ENCODE peak calls at places on chromosomes 16 and 17, in five cellular contexts. One of them, this sample, is unnamed.
A peak's percentile ranks its signal among the peaks of the same experiment; 100 is the strongest.

GRCh38 chr17:5355416-5356129 is 63.9 kb downstream of the NUP88 start:
- DNase-seq in GM12864: no peak
- DNase-seq in foreskin fibroblast: peak; percentile 33
- DNase-seq in tibial nerve: no peak
- DNase-seq in AG04450: no peak
- DNase-seq in this sample: no peak

GRCh38 chr17:76195281-76196096 is 44.8 kb downstream of the RNF157 start:
- DNase-seq in GM12864: no peak
- DNase-seq in AG04450: no peak
- DNase-seq in tibial nerve: no peak
- DNase-seq in foreskin fibroblast: no peak
- DNase-seq in this sample: no peak

GRCh38 chr17:28142355-28142754 is 99.9 kb downstream of the NLK start:
- DNase-seq in GM12864: no peak
- DNase-seq in AG04450: no peak
- DNase-seq in foreskin fibroblast: no peak
- DNase-seq in tibial nerve: no peak
- DNase-seq in this sample: no peak

GRCh38 chr17:8709006-8709405 is 35.6 kb downstream of the CCDC42 start:
- DNase-seq in AG04450: no peak
- DNase-seq in GM12864: no peak
- DNase-seq in tibial nerve: no peak
- DNase-seq in foreskin fibroblast: no peak
- DNase-seq in this sample: no peak

GRCh38 chr16:77376358-77376757 is 58.5 kb downstream of the ADAMTS18 start:
- DNase-seq in tibial nerve: no peak
- DNase-seq in GM12864: no peak
- DNase-seq in foreskin fibroblast: no peak
- DNase-seq in AG04450: no peak
- DNase-seq in this sample: no peak

GRCh38 chr17:82565551-82565950 is 46.0 kb downstream of the FOXK2 start:
- DNase-seq in foreskin fibroblast: no peak
- DNase-seq in GM12864: no peak
- DNase-seq in AG04450: no peak
- DNase-seq in tibial nerve: no peak
- DNase-seq in this sample: no peak

GRCh38 chr16:58866935-58867334 is 132.8 kb upstream of the GOT2 start:
- DNase-seq in AG04450: no peak
- DNase-seq in tibial nerve: no peak
- DNase-seq in foreskin fibroblast: no peak
- DNase-seq in GM12864: no peak
- DNase-seq in this sample: no peak

GRCh38 chr17:17028878-17029535 is 13.2 kb upstream of the MPRIP start:
- DNase-seq in foreskin fibroblast: no peak
- DNase-seq in AG04450: no peak
- DNase-seq in GM12864: no peak
- DNase-seq in tibial nerve: no peak
- DNase-seq in this sample: no peak

GRCh38 chr17:7716299-7716886 is 1.2 kb upstream of the DNAH2 start:
- DNase-seq in AG04450: no peak
- DNase-seq in foreskin fibroblast: no peak
- DNase-seq in tibial nerve: no peak
- DNase-seq in GM12864: no peak
- DNase-seq in this sample: no peak

GRCh38 chr16:56332464-56333079 is 92.8 kb downstream of the AMFR start:
- DNase-seq in AG04450: no peak
- DNase-seq in tibial nerve: peak; percentile 61
- DNase-seq in GM12864: no peak
- DNase-seq in foreskin fibroblast: peak; percentile 85
- DNase-seq in this sample: no peak

GRCh38 chr17:15479697-15480096 is 12.3 kb upstream of the CDRT4 start:
- DNase-seq in GM12864: no peak
- DNase-seq in AG04450: no peak
- DNase-seq in tibial nerve: no peak
- DNase-seq in foreskin fibroblast: peak; percentile 69
- DNase-seq in this sample: no peak
- TF ChIP-seq CTCF in GM12864: no peak
- TF ChIP-seq CTCF in AG04450: no peak
- TF ChIP-seq CTCF in tibial nerve: no peak
- TF ChIP-seq CTCF in foreskin fibroblast: no peak
- TF ChIP-seq CTCF in this sample: no peak

GRCh38 chr16:11871193-11871592 is 19.9 kb upstream of the RSL1D1 start:
- DNase-seq in GM12864: no peak
- DNase-seq in foreskin fibroblast: peak; percentile 50
- DNase-seq in AG04450: no peak
- DNase-seq in tibial nerve: no peak
- DNase-seq in this sample: no peak
- TF ChIP-seq CTCF in GM12864: no peak
- TF ChIP-seq CTCF in foreskin fibroblast: peak; percentile 18
- TF ChIP-seq CTCF in AG04450: peak; percentile 23
- TF ChIP-seq CTCF in tibial nerve: no peak
- TF ChIP-seq CTCF in this sample: no peak

GRCh38 chr17:67138392-67138791 is 94.0 kb downstream of the CACNG1 start:
- DNase-seq in AG04450: no peak
- DNase-seq in tibial nerve: no peak
- DNase-seq in GM12864: no peak
- DNase-seq in foreskin fibroblast: no peak
- DNase-seq in this sample: no peak

GRCh38 chr17:67139289-67139688 is 94.9 kb downstream of the CACNG1 start:
- DNase-seq in GM12864: no peak
- DNase-seq in foreskin fibroblast: peak; percentile 14
- DNase-seq in AG04450: no peak
- DNase-seq in tibial nerve: no peak
- DNase-seq in this sample: no peak

GRCh38 chr17:67137860-67138259 is 93.5 kb downstream of the CACNG1 start:
- DNase-seq in AG04450: no peak
- DNase-seq in foreskin fibroblast: no peak
- DNase-seq in tibial nerve: no peak
- DNase-seq in GM12864: no peak
- DNase-seq in this sample: no peak

GRCh38 chr17:67137026-67137370 is 92.6 kb downstream of the CACNG1 start:
- DNase-seq in AG04450: no peak
- DNase-seq in GM12864: no peak
- DNase-seq in tibial nerve: no peak
- DNase-seq in foreskin fibroblast: peak; percentile 32
- DNase-seq in this sample: no peak

DNA sequence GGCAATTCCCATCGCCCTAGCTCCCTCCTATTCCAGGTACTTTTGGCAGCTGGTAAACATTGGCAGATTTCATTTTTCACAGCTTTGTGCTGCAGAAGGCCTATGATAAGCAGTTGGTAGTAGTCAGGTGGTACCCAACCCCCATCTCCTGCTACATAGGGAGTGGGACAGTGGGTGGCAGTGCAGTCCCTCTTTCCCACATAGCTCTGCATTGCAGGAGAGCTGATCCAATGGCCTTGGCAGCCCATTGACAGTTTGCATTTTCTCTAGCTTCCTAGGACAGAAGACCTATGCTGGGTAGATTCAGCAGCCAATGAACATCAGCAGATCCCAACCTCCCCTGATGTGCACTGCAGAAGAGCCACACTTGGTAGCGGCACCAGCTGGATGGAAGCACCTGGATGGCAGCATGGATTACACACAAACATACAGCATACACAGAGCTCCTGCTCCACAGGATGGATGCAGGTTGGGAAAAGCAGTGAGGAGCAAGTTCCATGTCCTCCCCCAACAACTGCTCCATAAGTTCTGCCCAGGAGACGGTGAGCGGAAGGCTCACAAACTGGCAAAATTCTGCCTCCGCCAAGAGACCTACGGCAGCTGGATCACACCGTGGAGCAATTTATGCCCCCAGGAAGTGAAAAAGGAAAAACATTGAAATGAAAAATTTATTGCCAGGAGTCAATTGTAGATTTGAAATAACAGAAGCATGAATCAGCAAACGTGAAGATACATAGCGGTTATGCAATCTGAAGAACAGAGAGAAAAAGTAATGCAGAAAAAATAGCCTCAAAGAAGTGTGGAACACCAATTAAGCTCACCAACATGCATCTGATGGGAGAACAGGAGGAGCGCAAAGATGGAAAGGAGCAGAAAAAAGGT is 95.7 kb downstream of the CACNG1 start:
- DNase-seq in tibial nerve: no peak
- DNase-seq in AG04450: no peak
- DNase-seq in GM12864: no peak
- DNase-seq in foreskin fibroblast: peak; percentile 40
- DNase-seq in this sample: no peak
- TF ChIP-seq CTCF in tibial nerve: no peak
- TF ChIP-seq CTCF in AG04450: no peak
- TF ChIP-seq CTCF in GM12864: no peak
- TF ChIP-seq CTCF in foreskin fibroblast: no peak
- TF ChIP-seq CTCF in this sample: no peak

GRCh38 chr17:60586288-60586974 is 13.6 kb upstream of the PPM1D start:
- DNase-seq in tibial nerve: no peak
- DNase-seq in AG04450: no peak
- DNase-seq in GM12864: no peak
- DNase-seq in foreskin fibroblast: peak; percentile 51
- DNase-seq in this sample: no peak
- TF ChIP-seq CTCF in tibial nerve: no peak
- TF ChIP-seq CTCF in AG04450: peak; percentile 35
- TF ChIP-seq CTCF in GM12864: peak; percentile 33
- TF ChIP-seq CTCF in foreskin fibroblast: peak; percentile 19
- TF ChIP-seq CTCF in this sample: no peak